ENCODE peak calls at places on chromosome 3, in four cellular contexts. R is HL-60, P is SK-N-SH, U is HepG2. E is an unnamed sample.

GRCh38 chr3:58531956-58532355 is 5.0 kb downstream of the ACOX2 start:
- DNase-seq in R (no peak), P (no peak), U (no peak), E (no peak)

GRCh38 chr3:50652709-50653108 is 22.0 kb upstream of the DOCK3 start:
- DNase-seq in R (peak; percentile 76), P (peak; percentile 45), U (peak; percentile 43), E (no peak)

GRCh38 chr3:194280777-194281176 is 70.4 kb downstream of the CPN2 start:
- DNase-seq in R (no peak), P (no peak), U (no peak), E (no peak)

GRCh38 chr3:127694467-127695215 is 21.9 kb downstream of the ABTB1 start:
- DNase-seq in R (peak; percentile 67), P (peak; percentile 71), U (peak; percentile 57), E (no peak)

GRCh38 chr3:58349792-58350626 is 17.3 kb downstream of the PXK start:
- DNase-seq in R (peak; percentile 94), P (no peak), U (no peak), E (no peak)

GRCh38 chr3:188287339-188287738 is 133.4 kb downstream of the LPP start:
- DNase-seq in R (no peak), P (no peak), U (no peak), E (no peak)

GRCh38 chr3:15982667-15983145 is 184.9 kb upstream of the ANKRD28 start:
- DNase-seq in R (no peak), P (peak; percentile 56), U (no peak), E (peak; percentile 81)

GRCh38 chr3:66962624-66963023 is 35.5 kb upstream of the KBTBD8 start:
- DNase-seq in R (no peak), P (no peak), U (no peak), E (no peak)

GRCh38 chr3:159911011-159911663 is 77.5 kb upstream of the IL12A start:
- DNase-seq in R (no peak), P (no peak), U (no peak), E (no peak)

GRCh38 chr3:54994026-54994626 is 66.3 kb upstream of the LRTM1 start:
- DNase-seq in R (no peak), P (no peak), U (no peak), E (no peak)

GRCh38 chr3:117399311-117400068 is 689.9 kb downstream of the TUSC7 start:
- DNase-seq in R (no peak), P (no peak), U (no peak), E (no peak)
- H3K4me3 ChIP-seq in R (no peak overlapping the region), P (no peak overlapping the region), U (no peak overlapping the region), E (peak overlapping the region; percentile 10)

GRCh38 chr3:32395451-32395970 is 3.9 kb downstream of the CMTM7 start:
- DNase-seq in R (no peak), P (no peak), U (no peak), E (no peak)

GRCh38 chr3:32387512-32387911 is 4.1 kb upstream of the CMTM7 start:
- DNase-seq in R (no peak), P (no peak), U (no peak), E (no peak)

GRCh38 chr3:32392530-32393302 is 1.1 kb downstream of the CMTM7 start:
- DNase-seq in R (no peak), P (peak; percentile 56), U (no peak), E (no peak)

GRCh38 chr3:32391643-32392529 is at the start of gene CMTM7:
- DNase-seq in R (peak; percentile 78), P (peak; percentile 90), U (peak; percentile 39), E (no peak)
- TF ChIP-seq REST in R (no peak), P (peak; percentile 3), U (no peak), E (no peak)

GRCh38 chr3:124034809-124035152 is 42.9 kb upstream of the ROPN1 start:
- DNase-seq in R (no peak), P (no peak), U (no peak), E (no peak)
- H3K4me3 ChIP-seq in R (no peak overlapping the region), P (peak overlapping the region; percentile 97), U (no peak overlapping the region), E (peak overlapping the region; percentile 55)

DNA sequence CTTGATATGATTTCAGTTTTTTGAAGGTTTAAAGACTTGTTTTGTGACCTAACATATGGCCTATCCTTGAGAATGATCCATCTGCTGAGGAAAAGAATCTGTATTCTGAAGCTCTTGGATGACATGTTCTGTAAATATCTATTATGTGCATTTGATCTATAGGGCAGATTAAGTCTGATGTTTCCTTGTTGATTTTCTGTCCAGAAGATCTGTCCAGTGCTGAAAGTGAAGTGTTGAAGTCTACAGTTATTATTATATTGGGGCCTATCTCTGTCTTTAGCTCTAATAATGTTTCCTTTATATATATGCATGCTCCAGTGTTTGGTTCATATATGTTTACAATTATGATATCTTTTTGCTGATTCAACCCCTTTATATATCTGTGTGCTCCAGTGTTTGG is 362.8 kb downstream of the EPHA6 start:
- DNase-seq in R (no peak), P (no peak), U (no peak), E (no peak)
- TF ChIP-seq REST in R (peak; percentile 80), P (no peak), U (no peak), E (no peak)

DNA sequence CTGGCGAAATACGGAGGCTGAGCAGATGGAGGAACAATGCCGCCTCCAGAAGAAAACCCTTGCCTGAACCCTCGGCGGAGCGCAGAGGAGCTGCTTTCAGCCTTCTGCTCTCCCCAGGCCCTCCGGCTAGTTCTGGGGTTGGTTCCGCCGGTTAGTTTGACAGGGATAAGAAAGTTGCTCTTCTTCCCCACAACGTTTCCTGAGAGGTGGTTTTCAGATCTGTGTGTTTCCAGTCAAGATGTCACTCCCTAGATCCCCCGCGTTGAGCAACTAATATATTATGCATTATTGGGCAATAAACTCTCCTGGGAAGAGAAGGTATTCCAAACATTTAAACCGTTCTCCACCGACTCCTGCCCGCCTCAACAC is 551 bp downstream of the NLGN1 start:
- DNase-seq in R (no peak), P (no peak), U (no peak), E (no peak)
- H3K4me3 ChIP-seq in R (no peak overlapping the region), P (peak overlapping the region; percentile 63), U (no peak overlapping the region), E (peak overlapping the region; percentile 46)